ENCODE peak calls at places on chromosomes 11 and 22, in ten cellular contexts. G is heart right ventricle, Q is left lung, F is astrocyte of the spinal cord, Z is fibroblast of mammary gland, X is prostate gland, P is chondrocyte, S is RWPE1, R is AG09309, A is ascending aorta. I is an unnamed sample.

GRCh38 chr22:46908641-46909107 is 146.2 kb downstream of the TBC1D22A start:
- DNase-seq in A (no peak), X (no peak), G (no peak), F (no peak), S (no peak), R (no peak), Q (no peak), P (no peak), Z (no peak), I (no peak)

GRCh38 chr22:46576556-46577351 is 39.3 kb upstream of the CELSR1 start:
- DNase-seq in F (no peak), A (peak; percentile 6), R (no peak), X (no peak), G (no peak), Q (peak; percentile 89), Z (peak; percentile 21), P (peak; percentile 76), S (peak; percentile 40), I (peak; percentile 59)

GRCh38 chr11:112525844-112526590 is 265.4 kb upstream of the PLET1 start:
- DNase-seq in Z (no peak), R (no peak), P (no peak), X (no peak), F (no peak), A (no peak), S (no peak), G (no peak), Q (no peak), I (peak; percentile 9)

GRCh38 chr11:94525933-94526332 is 13.7 kb downstream of the C11orf97 start:
- DNase-seq in X (peak; percentile 66), P (no peak), A (no peak), Z (peak; percentile 63), R (no peak), Q (peak; percentile 73), F (peak; percentile 46), G (peak; percentile 48), S (no peak), I (no peak)

GRCh38 chr11:96169250-96169649 is 173.7 kb downstream of the MAML2 start:
- DNase-seq in R (no peak), A (no peak), X (no peak), Z (no peak), Q (no peak), P (no peak), G (no peak), F (no peak), S (no peak), I (no peak)

GRCh38 chr11:10605941-10606381 is 37.5 kb upstream of the LYVE1 start:
- DNase-seq in R (peak; percentile 28), X (no peak), G (peak; percentile 54), Q (peak; percentile 91), S (no peak), P (peak; percentile 81), A (no peak), F (peak; percentile 73), Z (peak; percentile 70), I (no peak)

GRCh38 chr11:102813484-102813883 is 15.5 kb upstream of the MMP1 start:
- DNase-seq in P (no peak), G (no peak), Z (no peak), X (no peak), F (no peak), Q (no peak), A (no peak), R (no peak), S (no peak), I (no peak)

GRCh38 chr11:119739021-119739703 is 10.2 kb upstream of the NECTIN1 start:
- DNase-seq in Z (no peak), S (no peak), A (no peak), F (no peak), G (no peak), R (no peak), Q (no peak), X (no peak), P (no peak), I (no peak)

GRCh38 chr22:46013460-46014416 is 36.8 kb upstream of the WNT7B start:
- DNase-seq in P (peak; percentile 98), F (peak; percentile 98), Z (peak; percentile 98), X (peak; percentile 89), Q (peak; percentile 98), G (peak; percentile 94), A (peak; percentile 82), R (peak; percentile 85), S (peak; percentile 92), I (peak; percentile 95)

GRCh38 chr22:23787910-23788309 is 1.1 kb downstream of the SMARCB1 start:
- DNase-seq in A (no peak), P (no peak), R (no peak), F (no peak), Z (no peak), G (no peak), S (no peak), X (no peak), Q (no peak), I (no peak)

GRCh38 chr11:65419460-65419772 is 3.2 kb upstream of the NEAT1 start:
- DNase-seq in Z (no peak), X (no peak), Q (peak; percentile 73), P (no peak), S (no peak), G (no peak), R (no peak), F (no peak), A (no peak), I (no peak)

GRCh38 chr11:2807276-2807681 is 78.3 kb downstream of the CDKN1C start:
- DNase-seq in G (peak; percentile 66), F (peak; percentile 15), R (no peak), S (no peak), X (peak; percentile 84), A (peak; percentile 9), Q (peak; percentile 85), P (peak; percentile 72), Z (no peak), I (no peak)

GRCh38 chr11:28107331-28107725 is 628 bp downstream of the KIF18A start:
- DNase-seq in G (no peak), F (no peak), Z (peak; percentile 31), Q (no peak), A (no peak), P (no peak), X (no peak), R (no peak), S (peak; percentile 3), I (peak; percentile 18)

GRCh38 chr22:27863556-27863955 is 55.5 kb downstream of the PITPNB start:
- DNase-seq in S (no peak), X (no peak), R (no peak), P (no peak), A (no peak), F (no peak), G (no peak), Z (no peak), Q (no peak), I (no peak)
- TF ChIP-seq CTCF in S (no peak), X (no peak), R (no peak), P (no peak), A (no peak), F (no peak), G (no peak), Z (no peak), Q (no peak), I (no peak)

DNA sequence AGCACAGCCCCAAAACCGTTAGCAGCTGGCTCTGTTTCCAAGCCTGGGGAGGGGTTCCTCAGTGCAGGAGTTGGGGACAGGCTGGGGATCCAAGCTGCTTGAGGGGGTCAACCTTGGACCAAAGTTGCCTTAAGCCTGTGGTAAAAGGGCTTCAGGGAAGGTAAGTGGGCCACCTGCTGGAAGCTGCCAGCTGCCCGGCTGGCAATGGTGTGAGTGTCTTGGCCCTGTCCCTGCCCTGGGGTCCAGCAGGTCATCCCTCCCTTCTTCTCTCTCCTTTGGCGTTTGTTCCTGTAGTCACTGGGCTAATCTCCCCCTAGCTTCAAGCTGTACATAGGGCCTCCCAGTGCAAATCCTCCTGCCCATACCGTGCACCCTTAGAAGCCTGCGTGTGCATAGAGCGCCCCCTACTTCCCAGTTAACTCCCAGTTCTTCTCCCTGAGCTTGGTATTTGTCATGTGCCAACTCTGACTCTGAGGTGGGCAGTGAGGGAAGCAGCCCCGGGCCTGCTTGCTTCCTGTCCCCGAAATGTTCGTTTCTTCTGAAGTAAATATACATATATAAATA is 4.4 kb downstream of the TMEM258 start:
- DNase-seq in R (no peak), Z (peak; percentile 58), P (no peak), Q (no peak), F (peak; percentile 65), X (no peak), G (no peak), A (no peak), S (no peak), I (peak; percentile 39)
- TF ChIP-seq CTCF in R (peak; percentile 51), Z (peak; percentile 59), P (peak; percentile 73), Q (peak; percentile 14), F (peak; percentile 70), X (no peak), G (peak; percentile 25), A (no peak), S (peak; percentile 12), I (peak; percentile 21)

DNA sequence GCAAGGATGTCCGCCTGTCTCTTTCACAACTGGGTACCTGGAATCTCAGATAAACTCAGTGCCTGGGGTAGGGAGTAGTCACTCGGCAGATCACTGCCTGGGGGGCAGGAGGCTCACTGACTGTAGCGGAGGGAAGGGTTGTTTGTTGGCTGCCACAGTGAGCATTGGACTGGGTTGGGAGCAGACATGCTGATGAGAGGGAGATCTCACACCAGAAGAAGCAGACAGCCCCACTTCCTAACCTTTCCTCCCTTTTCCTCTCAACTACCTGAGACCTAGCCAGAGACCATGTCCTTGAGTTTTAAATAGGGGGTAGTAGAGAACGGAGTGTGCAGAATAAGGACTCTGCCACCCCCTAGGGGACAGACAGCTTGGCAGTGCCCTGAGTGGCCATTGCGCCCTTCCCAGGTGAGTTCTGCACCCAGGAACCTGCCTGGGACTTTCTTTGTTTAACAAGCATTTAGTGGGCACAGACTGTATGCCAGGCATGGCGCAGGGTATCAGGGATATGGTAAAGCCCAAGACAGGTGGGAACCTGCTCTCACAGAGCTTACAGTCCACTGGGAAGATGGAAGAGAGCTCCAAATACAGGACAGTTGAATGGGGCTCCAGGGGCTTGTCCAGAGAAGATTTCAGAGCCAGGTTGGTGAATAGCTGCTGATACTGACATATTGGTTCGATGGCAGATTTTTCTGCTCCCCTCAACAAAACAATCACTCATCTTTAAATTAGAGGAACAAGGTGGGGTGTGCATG is 115.7 kb upstream of the NNMT start:
- DNase-seq in Z (peak; percentile 48), G (peak; percentile 72), Q (no peak), S (no peak), R (no peak), P (no peak), X (peak; percentile 63), F (no peak), A (no peak), I (peak; percentile 55)
- TF ChIP-seq CTCF in Z (peak; percentile 40), G (peak; percentile 72), Q (peak; percentile 57), S (no peak), R (peak; percentile 45), P (peak; percentile 77), X (no peak), F (peak; percentile 52), A (peak; percentile 50), I (peak; percentile 39)

DNA sequence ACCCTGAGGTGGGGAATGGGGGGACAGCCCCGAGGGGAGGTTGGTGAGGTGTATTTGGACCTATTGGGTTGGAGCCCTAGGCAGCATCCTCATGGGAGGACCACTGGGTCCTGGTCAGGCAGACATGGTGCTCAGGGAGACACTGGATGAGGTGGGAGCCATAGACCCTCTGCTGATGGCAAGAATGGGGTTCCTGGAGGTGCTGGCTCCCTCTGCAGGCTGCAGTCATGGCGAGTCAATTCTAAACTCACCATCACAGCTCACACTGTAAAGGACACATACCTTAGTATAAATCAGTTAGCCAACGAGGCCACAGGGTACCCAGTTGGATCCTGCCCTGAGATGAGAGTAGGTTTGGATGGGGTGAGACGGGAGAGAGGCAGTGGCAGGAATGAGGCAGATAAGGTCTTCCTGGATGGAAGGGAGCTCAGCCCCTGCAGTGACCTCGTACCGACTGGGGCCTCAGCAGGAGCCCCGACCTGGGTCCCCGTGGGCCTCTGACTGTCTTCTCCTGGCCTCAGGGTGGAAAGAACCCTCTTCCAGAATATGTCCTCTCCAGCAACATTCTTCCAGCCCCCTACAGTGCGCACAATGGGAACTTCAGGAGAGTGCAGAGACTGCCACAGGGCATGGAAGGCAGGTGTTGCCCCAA is 1.7 kb upstream of the GAB4 start:
- DNase-seq in X (no peak), S (no peak), Z (no peak), P (no peak), R (no peak), G (no peak), A (no peak), F (no peak), Q (no peak), I (no peak)
- TF ChIP-seq CTCF in X (no peak), S (no peak), Z (no peak), P (no peak), R (no peak), G (no peak), A (no peak), F (no peak), Q (no peak), I (no peak)